ENCODE peak calls at places on chromosomes 12 and 14, in five cellular contexts. One of them, this sample, is unnamed.

GRCh38 chr12:113684908-113685512 is 213.3 kb upstream of the LHX5 start:
- DNase-seq in mammary epithelial cell: no peak
- DNase-seq in GM12865: no peak
- DNase-seq in RPMI7951: no peak
- DNase-seq in stimulated activated CD8-positive, alpha-beta memory T cell treated with anti-CD3 and anti-CD28 coated beads, Interleukin-7, amount 100 ng/mL, for 1 hour: no peak
- DNase-seq in this sample: no peak

GRCh38 chr12:98939350-98939749 is 294.3 kb downstream of the APAF1 start:
- DNase-seq in mammary epithelial cell: peak
- DNase-seq in GM12865: peak
- DNase-seq in RPMI7951: no peak
- DNase-seq in stimulated activated CD8-positive, alpha-beta memory T cell treated with anti-CD3 and anti-CD28 coated beads, Interleukin-7, amount 100 ng/mL, for 1 hour: no peak
- DNase-seq in this sample: peak

GRCh38 chr14:51865953-51866747 is 5.7 kb downstream of the GNG2 start:
- DNase-seq in mammary epithelial cell: no peak
- DNase-seq in GM12865: peak
- DNase-seq in RPMI7951: no peak
- DNase-seq in stimulated activated CD8-positive, alpha-beta memory T cell treated with anti-CD3 and anti-CD28 coated beads, Interleukin-7, amount 100 ng/mL, for 1 hour: no peak
- DNase-seq in this sample: no peak

GRCh38 chr12:47990351-47991105 is 13.7 kb downstream of the COL2A1 start:
- DNase-seq in mammary epithelial cell: no peak
- DNase-seq in GM12865: peak
- DNase-seq in RPMI7951: peak
- DNase-seq in stimulated activated CD8-positive, alpha-beta memory T cell treated with anti-CD3 and anti-CD28 coated beads, Interleukin-7, amount 100 ng/mL, for 1 hour: no peak
- DNase-seq in this sample: no peak

GRCh38 chr12:95648990-95649791 is 97.9 kb upstream of the USP44 start:
- DNase-seq in mammary epithelial cell: peak
- DNase-seq in GM12865: no peak
- DNase-seq in RPMI7951: peak
- DNase-seq in stimulated activated CD8-positive, alpha-beta memory T cell treated with anti-CD3 and anti-CD28 coated beads, Interleukin-7, amount 100 ng/mL, for 1 hour: no peak
- DNase-seq in this sample: no peak

GRCh38 chr12:120758798-120759590 is 33.4 kb downstream of the ACADS start:
- DNase-seq in mammary epithelial cell: no peak
- DNase-seq in GM12865: no peak
- DNase-seq in RPMI7951: no peak
- DNase-seq in stimulated activated CD8-positive, alpha-beta memory T cell treated with anti-CD3 and anti-CD28 coated beads, Interleukin-7, amount 100 ng/mL, for 1 hour: no peak
- DNase-seq in this sample: no peak

GRCh38 chr14:104784846-104785707 is 10.5 kb downstream of the AKT1 start:
- DNase-seq in mammary epithelial cell: no peak
- DNase-seq in GM12865: no peak
- DNase-seq in RPMI7951: no peak
- DNase-seq in stimulated activated CD8-positive, alpha-beta memory T cell treated with anti-CD3 and anti-CD28 coated beads, Interleukin-7, amount 100 ng/mL, for 1 hour: no peak
- DNase-seq in this sample: no peak

GRCh38 chr12:109134186-109134917 is 18.0 kb downstream of the ACACB start:
- DNase-seq in mammary epithelial cell: peak
- DNase-seq in GM12865: no peak
- DNase-seq in RPMI7951: peak
- DNase-seq in stimulated activated CD8-positive, alpha-beta memory T cell treated with anti-CD3 and anti-CD28 coated beads, Interleukin-7, amount 100 ng/mL, for 1 hour: no peak
- DNase-seq in this sample: peak